ENCODE peak calls at places on chromosomes 7 and 10, in eight cellular contexts. W is NCI-H748 treated with DMSO at 0.1 percent for 48 hours, B is NCI-H2081, G is breast epithelium, I is nucleus accumbens, R is left lung, M is mucosa of gallbladder, O is hippocampal formation. L is an unnamed sample.

GRCh38 chr7:97857544-97857943 is 14.7 kb downstream of the ASNS start:
- DNase-seq in I (no peak), B (no peak), W (no peak), O (no peak), R (no peak), G (no peak), M (no peak), L (no peak)

GRCh38 chr7:141654551-141654950 is 47.4 kb downstream of the DENND11 start:
- DNase-seq in R (peak; percentile 52), B (peak; percentile 91), G (no peak), M (peak; percentile 72), W (peak; percentile 68), I (peak; percentile 59), O (peak; percentile 65), L (peak; percentile 30)

GRCh38 chr10:51867956-51868355 is 168.6 kb upstream of the CSTF2T start:
- DNase-seq in B (no peak), G (no peak), R (no peak), W (no peak), O (no peak), M (no peak), I (no peak), L (no peak)

GRCh38 chr7:100396421-100396982 is 23.2 kb downstream of the PILRA start:
- DNase-seq in O (no peak), B (no peak), W (no peak), I (no peak), M (no peak), G (no peak), R (no peak), L (no peak)

GRCh38 chr10:110993024-110993693 is 73.8 kb downstream of the SHOC2 start:
- DNase-seq in O (no peak), R (no peak), B (no peak), I (no peak), W (no peak), M (no peak), G (no peak), L (no peak)

GRCh38 chr10:89981891-89982290 is 280.5 kb downstream of the KIF20B start:
- DNase-seq in B (no peak), M (no peak), I (no peak), W (no peak), O (no peak), R (no peak), G (no peak), L (no peak)

GRCh38 chr10:77077546-77077945 is 560.1 kb downstream of the KCNMA1 start:
- DNase-seq in I (no peak), G (no peak), M (no peak), W (no peak), O (no peak), B (no peak), R (no peak), L (no peak)

GRCh38 chr7:26686448-26686981 is 177.9 kb downstream of the SKAP2 start:
- DNase-seq in M (no peak), W (peak; percentile 68), O (no peak), R (peak; percentile 61), I (no peak), G (no peak), B (peak; percentile 67), L (no peak)

GRCh38 chr10:59323036-59323459 is 39.3 kb downstream of the FAM13C start:
- DNase-seq in I (no peak), G (no peak), O (no peak), B (peak; percentile 20), R (no peak), W (peak; percentile 6), M (peak; percentile 11), L (no peak)

GRCh38 chr10:77164616-77165311 is 472.8 kb downstream of the KCNMA1 start:
- DNase-seq in R (no peak), O (no peak), G (no peak), B (no peak), I (no peak), M (no peak), W (no peak), L (no peak)

GRCh38 chr7:114784756-114785155 is 137.1 kb upstream of the MDFIC start:
- DNase-seq in I (no peak), B (no peak), G (no peak), M (no peak), O (no peak), R (no peak), W (no peak), L (no peak)

GRCh38 chr7:90918303-90918702 is 322.2 kb downstream of the CDK14 start:
- DNase-seq in G (no peak), R (no peak), M (no peak), B (no peak), O (no peak), I (no peak), W (no peak), L (no peak)

GRCh38 chr7:99106869-99107268 is 37.0 kb downstream of the SMURF1 start:
- DNase-seq in W (no peak), O (no peak), M (no peak), G (no peak), R (no peak), I (no peak), B (no peak), L (no peak)

GRCh38 chr7:133783276-133783675 is 343.9 kb upstream of the LRGUK start:
- DNase-seq in O (no peak), I (no peak), W (no peak), G (no peak), B (no peak), M (no peak), R (no peak), L (no peak)

GRCh38 chr10:4850400-4850799 is 24.4 kb downstream of the AKR1E2 start:
- DNase-seq in B (no peak), W (no peak), M (no peak), R (no peak), O (no peak), G (no peak), I (no peak), L (no peak)

GRCh38 chr7:32941996-32942782 is 15.1 kb upstream of the FKBP9 start:
- DNase-seq in I (peak; percentile 49), G (peak; percentile 54), B (peak; percentile 74), O (peak; percentile 79), M (peak; percentile 55), R (peak; percentile 85), W (peak; percentile 20), L (peak; percentile 61)

GRCh38 chr10:97090644-97091043 is 95.1 kb downstream of the SLIT1 start:
- DNase-seq in G (no peak), R (no peak), M (no peak), I (no peak), B (no peak), O (no peak), W (no peak), L (no peak)

GRCh38 chr10:125084191-125085186 is 75.9 kb downstream of the CTBP2 start:
- DNase-seq in O (no peak), W (no peak), G (peak; percentile 87), I (no peak), M (peak; percentile 65), B (peak; percentile 55), R (no peak), L (peak; percentile 32)

GRCh38 chr10:96345250-96345649 is 13.6 kb downstream of the OPALIN start:
- DNase-seq in B (no peak), O (no peak), W (no peak), I (no peak), R (no peak), M (no peak), G (no peak), L (no peak)

GRCh38 chr10:133269367-133269766 is 7.3 kb downstream of the ADAM8 start:
- DNase-seq in I (no peak), M (no peak), B (no peak), W (no peak), R (no peak), O (no peak), G (no peak), L (no peak)

GRCh38 chr10:118002581-118002980 is 44.2 kb downstream of the RAB11FIP2 start:
- DNase-seq in R (no peak), M (no peak), G (no peak), O (no peak), B (no peak), I (no peak), W (no peak), L (no peak)

GRCh38 chr10:53528974-53529373 is 756.4 kb upstream of the MBL2 start:
- DNase-seq in O (no peak), W (no peak), G (no peak), R (no peak), M (no peak), B (no peak), I (no peak), L (no peak)

GRCh38 chr7:150980663-150981062 is 2.5 kb upstream of the KCNH2 start:
- DNase-seq in M (no peak), R (no peak), I (no peak), W (no peak), B (no peak), G (no peak), O (no peak), L (no peak)

GRCh38 chr7:129538790-129539189 is 36.5 kb downstream of the SMKR1 start:
- DNase-seq in G (no peak), O (no peak), R (no peak), I (no peak), B (no peak), W (no peak), M (no peak), L (no peak)

GRCh38 chr10:9342865-9343450 is 1288.5 kb downstream of the GATA3 start:
- DNase-seq in B (peak; percentile 48), O (no peak), W (peak; percentile 0), G (no peak), I (no peak), M (no peak), R (no peak), L (no peak)

GRCh38 chr7:108284349-108285017 is 154.3 kb upstream of the LAMB4 start:
- DNase-seq in O (no peak), B (no peak), G (no peak), R (no peak), W (no peak), I (no peak), M (no peak), L (no peak)

GRCh38 chr10:110426294-110427153 is 71.2 kb upstream of the DUSP5 start:
- DNase-seq in I (no peak), G (no peak), R (no peak), M (no peak), O (no peak), W (no peak), B (no peak), L (no peak)

GRCh38 chr10:70540089-70540788 is 61.7 kb downstream of the PALD1 start:
- DNase-seq in G (no peak), O (no peak), M (no peak), B (no peak), I (no peak), W (no peak), R (no peak), L (no peak)

GRCh38 chr7:112260941-112261340 is 54.4 kb downstream of the ZNF277 start:
- DNase-seq in B (no peak), W (no peak), M (no peak), O (no peak), I (no peak), R (no peak), G (no peak), L (no peak)

GRCh38 chr10:88565072-88565471 is 18.0 kb downstream of the RNLS start:
- DNase-seq in B (no peak), O (no peak), I (no peak), R (no peak), W (no peak), G (no peak), M (no peak), L (no peak)

GRCh38 chr7:2518737-2519118 is 846 bp upstream of the LFNG start:
- DNase-seq in M (no peak), W (no peak), B (no peak), R (no peak), I (no peak), G (no peak), O (no peak), L (no peak)

GRCh38 chr10:86312701-86313270 is 53.8 kb downstream of the GRID1 start:
- DNase-seq in W (no peak), G (peak; percentile 25), B (peak; percentile 13), I (no peak), M (no peak), O (no peak), R (peak; percentile 8), L (no peak)

GRCh38 chr10:119189811-119190282 is 11.2 kb upstream of the PRDX3 start:
- DNase-seq in M (no peak), B (no peak), R (no peak), I (no peak), W (no peak), O (peak; percentile 11), G (no peak), L (peak; percentile 6)